ENCODE peak calls at places on chromosomes 4 and X, in seven cellular contexts. M, U, J, L, O, P and Y are unnamed samples.

GRCh38 chrX:114073926-114074325 is 510.0 kb upstream of the HTR2C start:
- DNase-seq in M (no peak), U (no peak), J (no peak), L (no peak), O (no peak), P (no peak), Y (no peak)

GRCh38 chrX:13932416-13932815 is 97.3 kb downstream of the GEMIN8 start:
- DNase-seq in M (no peak), U (no peak), J (no peak), L (no peak), O (no peak), P (no peak), Y (no peak)

GRCh38 chr4:27789768-27790167 is 929.1 kb downstream of the STIM2 start:
- DNase-seq in M (no peak), U (no peak), J (no peak), L (no peak), O (no peak), P (no peak), Y (no peak)

GRCh38 chr4:8639777-8640720 is 47.5 kb downstream of the CPZ start:
- DNase-seq in M (no peak), U (no peak), J (no peak), L (no peak), O (no peak), P (no peak), Y (no peak)

GRCh38 chr4:26273308-26273980 is 47.4 kb upstream of the RBPJ start:
- DNase-seq in M (peak), U (peak), J (no peak), L (peak), O (no peak), P (no peak), Y (no peak)

GRCh38 chrX:87338510-87338909 is 179.1 kb upstream of the KLHL4 start:
- DNase-seq in M (no peak), U (no peak), J (no peak), L (no peak), O (peak), P (no peak), Y (no peak)

GRCh38 chrX:20969565-20969964 is 404.7 kb upstream of the CNKSR2 start:
- DNase-seq in M (no peak), U (no peak), J (no peak), L (no peak), O (no peak), P (no peak), Y (no peak)

GRCh38 chr4:89491731-89492235 is 184.2 kb upstream of the GPRIN3 start:
- DNase-seq in M (no peak), U (no peak), J (no peak), L (no peak), O (no peak), P (no peak), Y (no peak)

GRCh38 chr4:156732634-156733033 is 239.0 kb downstream of the PDGFC start:
- DNase-seq in M (no peak), U (no peak), J (no peak), L (no peak), O (no peak), P (no peak), Y (no peak)

DNA sequence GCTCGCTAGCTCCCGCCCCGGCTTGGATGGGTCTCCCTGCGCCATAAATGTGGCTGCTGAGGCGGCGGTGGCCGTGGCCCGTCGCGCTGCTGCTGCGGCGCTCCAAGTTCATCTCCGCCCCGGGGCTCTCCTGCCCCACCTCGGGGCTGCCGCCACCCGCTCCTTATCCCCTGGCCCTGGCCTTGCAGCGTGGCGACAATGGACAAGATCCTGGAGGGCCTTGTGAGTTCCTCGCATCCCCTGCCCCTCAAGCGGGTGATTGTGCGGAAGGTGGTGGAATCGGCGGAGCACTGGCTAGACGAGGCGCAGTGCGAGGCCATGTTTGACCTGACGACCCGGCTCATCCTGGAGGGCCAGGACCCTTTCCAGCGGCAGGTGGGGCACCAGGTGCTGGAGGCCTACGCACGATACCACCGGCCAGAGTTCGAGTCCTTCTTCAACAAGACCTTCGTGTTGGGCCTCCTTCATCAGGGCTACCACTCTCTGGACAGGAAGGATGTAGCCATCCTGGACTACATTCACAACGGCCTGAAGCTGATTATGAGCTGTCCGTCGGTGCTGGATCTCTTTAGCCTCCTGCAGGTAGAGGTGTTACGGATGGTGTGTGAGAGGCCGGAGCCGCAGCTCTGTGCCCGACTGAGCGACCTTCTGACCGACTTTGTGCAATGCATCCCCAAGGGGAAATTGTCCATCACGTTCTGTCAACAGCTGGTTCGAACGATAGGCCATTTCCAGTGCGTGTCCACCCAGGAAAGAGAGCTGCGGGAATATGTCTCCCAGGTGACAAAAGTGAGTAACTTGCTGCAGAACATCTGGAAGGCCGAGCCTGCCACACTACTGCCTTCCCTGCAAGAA is 763 bp downstream of the USP38 start:
- DNase-seq in M (peak), U (no peak), J (peak), L (peak), O (peak), P (no peak), Y (no peak)
- TF ChIP-seq POLR2A in M (no peak), U (no peak), J (no peak), L (no peak), O (no peak), P (no peak), Y (no peak)

DNA sequence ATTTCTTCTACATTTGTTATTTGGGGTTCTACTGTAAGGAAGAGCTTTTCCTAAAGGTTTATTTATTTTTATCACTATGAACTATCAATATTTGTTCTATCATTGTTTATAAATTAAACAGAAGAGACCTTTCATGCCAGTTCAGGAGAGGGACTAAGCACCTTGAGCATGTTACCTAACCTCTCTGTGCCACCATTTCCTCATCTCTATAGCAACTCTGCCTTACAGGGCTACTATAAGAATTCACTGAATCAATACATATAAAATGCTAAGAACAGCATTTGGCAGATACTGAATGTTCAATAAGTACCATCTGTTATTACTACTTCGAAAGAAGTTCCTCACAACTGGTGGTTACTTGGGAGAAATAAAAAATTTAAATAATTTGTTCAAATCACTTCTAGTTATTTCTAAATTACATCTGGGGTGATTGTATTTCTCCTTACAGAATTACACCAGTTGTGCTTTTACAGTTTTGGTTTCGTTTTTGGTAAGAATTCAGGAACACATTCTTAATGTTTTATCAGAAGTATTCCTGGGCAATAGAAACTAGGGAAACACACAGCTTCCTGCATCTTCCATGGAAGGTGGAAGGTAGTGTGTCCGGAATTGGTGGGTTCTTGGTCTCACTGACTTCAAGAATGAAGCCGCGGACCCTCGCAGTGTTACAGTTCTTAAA is 32.9 kb downstream of the EREG start:
- DNase-seq in M (no peak), U (no peak), J (no peak), L (no peak), O (no peak), P (no peak), Y (no peak)
- TF ChIP-seq POLR2A in M (no peak), U (no peak), J (no peak), L (no peak), O (no peak), P (no peak), Y (no peak)

DNA sequence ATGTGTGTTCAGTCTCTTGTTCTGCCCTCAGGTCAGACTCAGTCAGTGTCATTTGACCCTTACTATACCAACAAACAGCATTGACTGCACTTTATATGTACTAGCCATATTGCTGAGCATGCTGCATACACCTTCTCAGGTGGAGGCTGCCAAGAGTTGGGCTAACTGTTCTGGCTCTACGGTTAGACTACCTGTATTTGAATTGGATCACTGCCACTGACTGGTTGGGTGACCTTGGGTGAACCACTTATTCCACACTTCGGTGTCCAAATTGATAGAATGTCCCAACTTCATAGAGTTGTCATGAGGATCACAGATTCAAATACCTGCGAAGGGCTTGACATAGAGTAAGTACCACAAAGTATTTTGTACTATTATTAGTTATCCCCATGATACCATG is 91.2 kb upstream of the GPR50 start:
- DNase-seq in M (no peak), U (no peak), J (no peak), L (no peak), O (no peak), P (no peak), Y (no peak)
- TF ChIP-seq POLR2A in M (no peak), U (no peak), J (no peak), L (no peak), O (no peak), P (no peak), Y (no peak)

DNA sequence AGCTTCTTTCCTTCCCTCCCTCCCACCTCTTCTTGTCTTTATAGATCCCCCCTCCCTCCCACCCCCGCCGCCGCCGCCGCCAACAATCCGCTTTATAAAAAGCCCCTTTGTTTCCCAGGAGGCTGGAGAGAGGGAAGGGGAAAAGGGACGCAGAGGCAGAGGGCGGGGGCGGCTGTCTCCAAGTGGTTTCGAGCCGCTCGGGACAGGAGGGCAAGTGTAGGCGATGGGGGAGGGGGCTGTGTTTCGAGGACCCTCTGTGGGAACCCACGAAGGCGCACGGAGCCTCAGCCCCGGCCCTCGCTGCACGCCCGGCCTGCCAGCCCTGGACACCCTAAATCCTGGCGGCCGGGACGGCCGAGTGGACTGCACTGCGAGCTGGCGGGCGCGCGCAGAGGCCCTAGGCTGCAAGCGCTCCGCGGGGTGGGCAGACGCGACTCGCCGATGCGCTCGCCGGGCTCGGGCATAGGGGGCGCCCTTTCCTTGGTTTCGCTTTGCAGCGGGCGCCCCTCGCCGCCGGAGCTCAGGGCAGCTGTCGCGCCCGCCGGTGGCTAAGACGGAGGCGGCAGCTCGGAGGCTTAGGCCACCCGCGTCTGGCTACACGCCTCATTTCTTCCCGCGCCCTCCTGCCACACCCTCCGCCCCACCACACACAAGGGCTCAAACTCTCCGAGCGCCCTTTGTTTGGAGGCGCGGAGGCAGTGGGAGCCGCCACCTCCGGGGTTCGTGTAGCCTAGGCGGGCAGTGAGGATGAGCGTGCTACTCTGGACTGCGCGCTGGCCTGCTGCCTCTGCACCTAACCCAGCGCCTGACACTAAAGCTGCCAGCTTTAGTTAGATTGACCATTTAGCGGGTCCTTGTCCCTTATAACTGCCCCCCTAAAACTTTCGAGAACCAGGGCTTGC is 2.2 kb downstream of the MAMLD1 start:
- DNase-seq in M (peak), U (peak), J (peak), L (peak), O (peak), P (no peak), Y (no peak)
- TF ChIP-seq POLR2A in M (no peak), U (peak), J (peak), L (peak), O (peak), P (no peak), Y (no peak)